ENCODE peak calls at places on chromosome 7, in eight cellular contexts. Y is left lung; D is fibroblast of lung; A is Panc1; W is CD4-positive, CD25-positive, alpha-beta regulatory T cell; E is H1; P is left ventricle myocardium inferior; G is heart left ventricle. H is an unnamed sample. For H3K4me1 and H3K27me3, the result is how much of the 10 kb centered on the place peaks cover.

GRCh38 chr7:93877742-93878141 is 12.8 kb downstream of the TFPI2 start:
- DNase-seq in Y (no peak), D (no peak), A (no peak), W (no peak), E (no peak), P (no peak), G (no peak), H (no peak)

GRCh38 chr7:307970-308369 is 18.0 kb downstream of the FOXL3 start:
- DNase-seq in Y (no peak), D (no peak), A (no peak), W (no peak), E (no peak), P (no peak), G (no peak), H (no peak)

GRCh38 chr7:44667190-44667589 is 60.8 kb downstream of the OGDH start:
- DNase-seq in Y (no peak), D (no peak), A (no peak), W (no peak), E (no peak), P (no peak), G (no peak), H (no peak)

GRCh38 chr7:73737491-73738219 is 947 bp downstream of the ABHD11 start:
- DNase-seq in Y (no peak), D (no peak), A (no peak), W (no peak), E (no peak), P (no peak), G (no peak), H (no peak)

GRCh38 chr7:41705109-41705871 is 2.4 kb upstream of the INHBA start:
- DNase-seq in Y (peak), D (peak), A (no peak), W (no peak), E (peak), P (peak), G (peak), H (no peak)

GRCh38 chr7:106552645-106553445 is 108.1 kb downstream of the CCDC71L start:
- DNase-seq in Y (no peak), D (no peak), A (no peak), W (no peak), E (no peak), P (no peak), G (no peak), H (no peak)

GRCh38 chr7:91286432-91286831 is 22.2 kb downstream of the FZD1 start:
- DNase-seq in Y (no peak), D (no peak), A (no peak), W (no peak), E (no peak), P (no peak), G (no peak), H (no peak)

GRCh38 chr7:97842772-97843345 is 29.3 kb downstream of the ASNS start:
- DNase-seq in Y (no peak), D (no peak), A (no peak), W (no peak), E (no peak), P (no peak), G (no peak), H (no peak)

GRCh38 chr7:114942443-114943175 is 20.7 kb downstream of the MDFIC start:
- DNase-seq in Y (no peak), D (no peak), A (no peak), W (no peak), E (no peak), P (no peak), G (no peak), H (no peak)

GRCh38 chr7:31776616-31777015 is 89.6 kb downstream of the PPP1R17 start:
- DNase-seq in Y (no peak), D (peak), A (no peak), W (no peak), E (no peak), P (no peak), G (no peak), H (no peak)

GRCh38 chr7:131620673-131621609 is 64.5 kb upstream of the PODXL start:
- DNase-seq in Y (no peak), D (peak), A (no peak), W (no peak), E (no peak), P (no peak), G (no peak), H (no peak)

GRCh38 chr7:48365010-48365409 is 193.8 kb downstream of the ABCA13 start:
- DNase-seq in Y (no peak), D (peak), A (no peak), W (no peak), E (no peak), P (no peak), G (no peak), H (no peak)

GRCh38 chr7:1144269-1144771 is 15.7 kb downstream of the ZFAND2A start:
- DNase-seq in Y (no peak), D (peak), A (no peak), W (no peak), E (no peak), P (peak), G (peak), H (no peak)

GRCh38 chr7:29806131-29806792 is at the start of gene WIPF3:
- DNase-seq in Y (no peak), D (peak), A (no peak), W (no peak), E (peak), P (peak), G (peak), H (no peak)

GRCh38 chr7:144842377-144842851 is 6.6 kb upstream of the TPK1 start:
- DNase-seq in Y (peak), D (no peak), A (no peak), W (no peak), E (no peak), P (peak), G (peak), H (no peak)

GRCh38 chr7:16203065-16203464 is 218.3 kb downstream of the CRPPA start:
- DNase-seq in Y (no peak), D (no peak), A (no peak), W (no peak), E (no peak), P (no peak), G (no peak), H (no peak)

GRCh38 chr7:80806653-80807052 is 112.2 kb downstream of the SEMA3C start:
- DNase-seq in Y (no peak), D (peak), A (no peak), W (no peak), E (no peak), P (no peak), G (no peak), H (no peak)

GRCh38 chr7:64875658-64876406 is 27.2 kb upstream of the ZNF273 start:
- DNase-seq in Y (no peak), D (no peak), A (no peak), W (no peak), E (no peak), P (no peak), G (no peak), H (no peak)

GRCh38 chr7:26694156-26694555 is 170.2 kb downstream of the SKAP2 start:
- DNase-seq in Y (no peak), D (no peak), A (no peak), W (no peak), E (no peak), P (no peak), G (no peak), H (no peak)

GRCh38 chr7:140249036-140249806 is 72.4 kb upstream of the KDM7A start:
- DNase-seq in Y (no peak), D (no peak), A (no peak), W (no peak), E (no peak), P (no peak), G (no peak), H (no peak)

GRCh38 chr7:29454464-29454863 is 109.2 kb upstream of the PRR15 start:
- DNase-seq in Y (no peak), D (no peak), A (no peak), W (no peak), E (no peak), P (no peak), G (no peak), H (no peak)

GRCh38 chr7:131959106-131959812 is 402.8 kb upstream of the PODXL start:
- DNase-seq in Y (no peak), D (no peak), A (no peak), W (no peak), E (no peak), P (no peak), G (peak), H (no peak)

GRCh38 chr7:91424372-91424771 is 160.1 kb downstream of the FZD1 start:
- DNase-seq in Y (no peak), D (no peak), A (no peak), W (no peak), E (no peak), P (no peak), G (no peak), H (no peak)

GRCh38 chr7:116526897-116527296 is 2.1 kb downstream of the CAV1 start:
- DNase-seq in Y (no peak), D (no peak), A (no peak), W (no peak), E (no peak), P (no peak), G (no peak), H (no peak)

GRCh38 chr7:10918093-10918590 is 55.5 kb upstream of the PHF14 start:
- DNase-seq in Y (no peak), D (no peak), A (no peak), W (no peak), E (no peak), P (no peak), G (no peak), H (no peak)

GRCh38 chr7:50333266-50333665 is 28.8 kb downstream of the IKZF1 start:
- DNase-seq in Y (no peak), D (no peak), A (no peak), W (peak), E (no peak), P (no peak), G (no peak), H (no peak)

GRCh38 chr7:109793-110556 is 82.4 kb upstream of the FAM20C start:
- DNase-seq in Y (no peak), D (no peak), A (no peak), W (no peak), E (peak), P (no peak), G (no peak), H (no peak)

GRCh38 chr7:82428186-82428961 is 15.2 kb downstream of the CACNA2D1 start:
- DNase-seq in Y (no peak), D (peak), A (no peak), W (no peak), E (no peak), P (no peak), G (no peak), H (no peak)

DNA sequence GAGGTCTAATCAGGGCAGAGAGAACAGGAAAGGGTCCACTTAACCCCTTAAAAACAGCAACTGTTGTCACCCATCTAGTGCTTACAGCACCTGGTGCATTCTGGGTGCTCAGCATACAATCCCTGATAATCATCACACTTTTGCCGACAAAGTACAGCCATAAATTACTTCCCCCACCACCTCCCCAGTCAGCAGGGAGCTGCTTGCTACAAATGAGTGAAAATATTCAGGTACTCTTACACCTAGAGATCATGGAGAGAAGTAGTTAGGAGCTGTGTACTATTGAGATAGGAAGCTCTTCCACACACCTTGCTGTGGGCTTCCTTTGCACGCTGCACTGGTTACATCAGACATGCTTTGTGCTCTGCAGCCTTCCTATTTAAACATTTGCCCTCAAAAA is 723.5 kb upstream of the GALNT17 start:
- DNase-seq in Y (no peak), D (no peak), A (no peak), W (no peak), E (no peak), P (no peak), G (no peak), H (no peak)
- H3K4me1 ChIP-seq in Y (under half), D (under half), A (under half), W (under half), E (under half), P (under half), G (under half), H (under half)

DNA sequence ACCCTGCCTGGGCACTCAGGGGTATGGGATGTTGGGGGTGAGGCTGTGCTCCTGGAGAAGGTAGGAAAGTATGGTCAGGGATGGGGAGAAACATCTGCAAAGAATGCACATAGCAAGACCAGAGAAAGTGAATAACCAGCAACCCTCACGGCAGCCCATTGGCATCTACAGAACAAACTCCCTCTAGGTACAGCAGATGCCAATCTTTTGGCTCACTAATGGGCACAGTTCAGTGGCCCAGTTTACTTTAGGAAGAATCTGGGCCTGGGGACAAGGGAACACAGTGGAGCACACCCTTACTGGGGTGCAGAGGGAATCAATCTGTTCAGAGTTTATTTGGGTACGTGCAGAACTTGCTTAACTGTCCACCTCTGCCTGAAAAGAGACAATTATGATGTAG is 143.8 kb downstream of the JAZF1 start:
- DNase-seq in Y (no peak), D (peak), A (no peak), W (no peak), E (no peak), P (no peak), G (no peak), H (no peak)
- H3K4me3 ChIP-seq in Y (no peak), D (peak), A (no peak), W (no peak), E (no peak), P (no peak), G (no peak), H (no peak)

GRCh38 chr7:155464183-155464582 is 6.3 kb downstream of the EN2 start:
- DNase-seq in Y (no peak), D (no peak), A (no peak), W (no peak), E (no peak), P (no peak), G (no peak), H (no peak)

GRCh38 chr7:155466814-155467675 is 9.1 kb downstream of the EN2 start:
- DNase-seq in Y (no peak), D (no peak), A (no peak), W (no peak), E (peak), P (no peak), G (no peak), H (no peak)

GRCh38 chr7:155464948-155465739 is 7.2 kb downstream of the EN2 start:
- DNase-seq in Y (no peak), D (no peak), A (no peak), W (no peak), E (peak), P (no peak), G (no peak), H (no peak)

GRCh38 chr7:155466142-155466813 is 8.3 kb downstream of the EN2 start:
- DNase-seq in Y (peak), D (no peak), A (no peak), W (no peak), E (no peak), P (no peak), G (no peak), H (no peak)

GRCh38 chr7:155465761-155466141 is 7.8 kb downstream of the EN2 start:
- DNase-seq in Y (no peak), D (no peak), A (no peak), W (no peak), E (no peak), P (no peak), G (no peak), H (no peak)
- H3K27me3 ChIP-seq in Y (half or more), D (half or more), A (under half), W (under half), E (half or more), P (half or more), G (half or more), H (half or more)

GRCh38 chr7:2757904-2758672 is 70.1 kb downstream of the AMZ1 start:
- DNase-seq in Y (peak), D (peak), A (peak), W (peak), E (no peak), P (no peak), G (peak), H (no peak)
- H3K4me1 ChIP-seq in Y (half or more), D (half or more), A (half or more), W (under half), E (under half), P (half or more), G (half or more), H (under half)

GRCh38 chr7:13911920-13912319 is 77.5 kb downstream of the ETV1 start:
- DNase-seq in Y (no peak), D (no peak), A (no peak), W (no peak), E (no peak), P (no peak), G (no peak), H (no peak)
- H3K4me3 ChIP-seq in Y (no peak), D (no peak), A (no peak), W (no peak), E (no peak), P (no peak), G (no peak), H (no peak)

GRCh38 chr7:128154519-128154918 is 86.6 kb upstream of the LEP start:
- DNase-seq in Y (no peak), D (no peak), A (no peak), W (no peak), E (no peak), P (no peak), G (no peak), H (no peak)
- H3K27me3 ChIP-seq in Y (under half), D (under half), A (under half), W (under half), E (under half), P (half or more), G (under half), H (under half)